ENCODE peak calls at places on chromosomes 16 and 17, in ten cellular contexts. Z is transverse colon, V is thoracic aorta, D is astrocyte, B is psoas muscle, X is cardiac muscle cell, N is OCI-LY7, S is AG10803, F is endothelial cell, A is heart left ventricle. W is an unnamed sample.

GRCh38 chr17:43931062-43931571 is 11.2 kb downstream of the PPY start:
- DNase-seq in Z (peak; percentile 86), V (no peak), D (no peak), B (no peak), X (no peak), N (no peak), S (no peak), F (no peak), A (no peak), W (no peak)

GRCh38 chr16:80027007-80027965 is 426.7 kb upstream of the MAF start:
- DNase-seq in Z (peak; percentile 40), V (peak; percentile 24), D (peak; percentile 95), B (peak; percentile 58), X (peak; percentile 40), N (no peak), S (peak; percentile 88), F (peak; percentile 15), A (peak; percentile 50), W (no peak)

GRCh38 chr16:88619859-88620655 is 18.3 kb upstream of the IL17C start:
- DNase-seq in Z (peak; percentile 47), V (no peak), D (peak; percentile 50), B (no peak), X (no peak), N (no peak), S (no peak), F (no peak), A (no peak), W (no peak)

GRCh38 chr16:57829969-57830360 is 27.7 kb upstream of the KIFC3 start:
- DNase-seq in Z (no peak), V (no peak), D (no peak), B (no peak), X (no peak), N (no peak), S (no peak), F (no peak), A (no peak), W (no peak)

GRCh38 chr17:48814504-48814903 is 2.5 kb downstream of the TTLL6 start:
- DNase-seq in Z (peak; percentile 73), V (no peak), D (peak; percentile 3), B (peak; percentile 28), X (peak; percentile 63), N (peak; percentile 61), S (peak; percentile 17), F (peak; percentile 74), A (peak; percentile 56), W (no peak)

GRCh38 chr17:64420143-64420670 is 28.7 kb upstream of the MILR1 start:
- DNase-seq in Z (no peak), V (no peak), D (peak; percentile 56), B (no peak), X (peak; percentile 88), N (peak; percentile 87), S (peak; percentile 79), F (peak; percentile 30), A (no peak), W (peak; percentile 38)

GRCh38 chr16:23967775-23968571 is 132.2 kb downstream of the PRKCB start:
- DNase-seq in Z (no peak), V (no peak), D (no peak), B (no peak), X (no peak), N (no peak), S (no peak), F (no peak), A (no peak), W (no peak)

GRCh38 chr16:468072-468821 is 42.8 kb downstream of the RAB11FIP3 start:
- DNase-seq in Z (no peak), V (no peak), D (no peak), B (no peak), X (no peak), N (no peak), S (no peak), F (peak; percentile 43), A (no peak), W (no peak)

GRCh38 chr17:68248199-68248825 is 469 bp downstream of the AMZ2 start:
- DNase-seq in Z (peak; percentile 63), V (no peak), D (peak; percentile 47), B (no peak), X (peak; percentile 73), N (no peak), S (peak; percentile 80), F (no peak), A (no peak), W (no peak)

GRCh38 chr17:68246271-68247028 is 1.4 kb upstream of the AMZ2 start:
- DNase-seq in Z (no peak), V (no peak), D (no peak), B (no peak), X (no peak), N (no peak), S (no peak), F (no peak), A (no peak), W (no peak)

GRCh38 chr17:68248886-68249872 is 1.3 kb downstream of the AMZ2 start:
- DNase-seq in Z (no peak), V (no peak), D (no peak), B (no peak), X (no peak), N (peak; percentile 71), S (no peak), F (no peak), A (no peak), W (no peak)

DNA sequence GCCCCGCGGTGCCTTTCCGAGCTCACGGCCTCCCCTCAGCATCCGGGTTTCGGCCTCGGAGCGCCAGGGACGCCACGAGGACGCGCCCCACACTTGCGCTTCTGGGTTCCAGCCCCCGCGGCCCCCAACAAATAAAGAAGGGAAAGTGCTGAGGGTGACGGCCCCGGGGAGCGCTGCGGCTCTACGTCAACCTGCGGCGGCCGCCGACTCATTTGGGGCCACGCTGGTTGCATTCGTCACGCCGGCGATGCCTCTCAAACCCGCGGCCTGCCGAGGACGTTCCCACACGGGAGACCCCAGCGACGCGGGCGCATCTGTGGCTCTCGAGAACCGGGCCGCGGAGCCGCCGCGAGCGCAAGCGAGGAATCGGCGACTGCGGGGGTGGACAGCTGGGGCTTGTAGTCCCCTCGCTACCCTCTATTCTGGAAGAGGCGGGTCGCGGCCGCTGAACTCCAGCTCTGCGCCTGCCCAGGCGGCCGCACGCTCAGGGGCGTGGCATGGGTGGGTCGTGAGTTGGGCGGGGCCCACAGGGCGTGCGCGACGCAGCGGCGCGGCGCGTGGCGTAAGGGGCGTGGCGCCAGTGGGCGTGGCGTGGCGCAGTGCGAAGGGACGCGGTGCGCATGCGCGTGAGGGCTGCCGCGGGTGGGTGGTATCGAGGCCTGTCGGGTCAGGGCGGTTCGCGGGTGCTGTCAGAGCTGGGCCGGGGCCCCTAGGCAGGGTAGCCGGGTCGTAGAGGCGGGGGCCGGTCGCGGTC is at the start of gene AMZ2:
- DNase-seq in Z (peak; percentile 96), V (peak; percentile 74), D (peak; percentile 79), B (peak; percentile 94), X (peak; percentile 97), N (peak; percentile 97), S (peak; percentile 91), F (peak; percentile 95), A (peak; percentile 97), W (peak; percentile 50)
- TF ChIP-seq CTCF in Z (no peak), V (no peak), D (no peak), B (no peak), X (no peak), N (no peak), S (no peak), F (no peak), A (no peak), W (no peak)

DNA sequence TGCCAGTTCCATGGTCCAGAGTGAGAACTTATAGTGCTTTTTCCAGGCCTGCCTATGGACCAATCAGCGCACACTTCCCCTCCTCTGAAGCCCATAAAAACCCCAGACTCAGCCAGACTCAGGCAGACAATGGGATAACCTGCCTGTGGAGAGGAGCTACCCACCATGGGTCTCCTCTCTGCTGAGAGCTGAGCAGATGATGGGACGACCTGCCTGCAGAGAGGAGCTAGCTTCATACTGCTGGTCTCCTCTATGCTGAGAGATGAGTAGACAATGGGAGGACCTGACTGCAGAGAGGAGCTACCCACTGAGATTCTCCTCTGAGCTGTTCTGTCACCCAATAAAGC is 144.7 kb downstream of the MYO1D start:
- DNase-seq in Z (no peak), V (no peak), D (no peak), B (no peak), X (no peak), N (no peak), S (no peak), F (no peak), A (no peak), W (no peak)
- TF ChIP-seq CTCF in Z (no peak), V (no peak), D (no peak), B (no peak), X (no peak), N (no peak), S (no peak), F (no peak), A (no peak), W (no peak)

GRCh38 chr16:48133455-48134226 is 22.2 kb downstream of the ABCC12 start:
- DNase-seq in Z (no peak), V (no peak), D (no peak), B (no peak), X (no peak), N (no peak), S (no peak), F (no peak), A (no peak), W (no peak)

GRCh38 chr16:48137822-48138221 is 18.0 kb downstream of the ABCC12 start:
- DNase-seq in Z (no peak), V (no peak), D (no peak), B (no peak), X (no peak), N (no peak), S (no peak), F (no peak), A (no peak), W (no peak)

GRCh38 chr16:48139517-48139916 is 16.3 kb downstream of the ABCC12 start:
- DNase-seq in Z (no peak), V (no peak), D (no peak), B (no peak), X (no peak), N (no peak), S (no peak), F (no peak), A (no peak), W (no peak)

GRCh38 chr16:48138543-48138942 is 17.2 kb downstream of the ABCC12 start:
- DNase-seq in Z (no peak), V (no peak), D (no peak), B (no peak), X (no peak), N (no peak), S (no peak), F (no peak), A (no peak), W (no peak)

GRCh38 chr16:48136547-48137360 is 19.0 kb downstream of the ABCC12 start:
- DNase-seq in Z (no peak), V (no peak), D (peak; percentile 37), B (no peak), X (peak; percentile 63), N (no peak), S (peak; percentile 19), F (no peak), A (no peak), W (no peak)
- TF ChIP-seq CTCF in Z (no peak), V (no peak), D (no peak), B (no peak), X (no peak), N (no peak), S (no peak), F (no peak), A (no peak), W (no peak)

GRCh38 chr16:4696172-4696904 is 3.0 kb downstream of the NUDT16L1 start:
- DNase-seq in Z (no peak), V (no peak), D (no peak), B (peak; percentile 64), X (peak; percentile 50), N (no peak), S (no peak), F (no peak), A (peak; percentile 79), W (no peak)

GRCh38 chr16:4693956-4694663 is 748 bp downstream of the NUDT16L1 start:
- DNase-seq in Z (peak; percentile 56), V (no peak), D (peak; percentile 37), B (peak; percentile 57), X (peak; percentile 81), N (peak; percentile 56), S (peak; percentile 46), F (peak; percentile 35), A (peak; percentile 69), W (no peak)

GRCh38 chr16:4695473-4696171 is 2.3 kb downstream of the NUDT16L1 start:
- DNase-seq in Z (no peak), V (no peak), D (no peak), B (peak; percentile 19), X (no peak), N (no peak), S (no peak), F (no peak), A (no peak), W (no peak)

GRCh38 chr16:4693296-4693955 is at the start of gene NUDT16L1:
- DNase-seq in Z (peak; percentile 97), V (peak; percentile 77), D (peak; percentile 85), B (peak; percentile 98), X (peak; percentile 97), N (peak; percentile 97), S (peak; percentile 92), F (peak; percentile 99), A (peak; percentile 98), W (peak; percentile 81)

DNA sequence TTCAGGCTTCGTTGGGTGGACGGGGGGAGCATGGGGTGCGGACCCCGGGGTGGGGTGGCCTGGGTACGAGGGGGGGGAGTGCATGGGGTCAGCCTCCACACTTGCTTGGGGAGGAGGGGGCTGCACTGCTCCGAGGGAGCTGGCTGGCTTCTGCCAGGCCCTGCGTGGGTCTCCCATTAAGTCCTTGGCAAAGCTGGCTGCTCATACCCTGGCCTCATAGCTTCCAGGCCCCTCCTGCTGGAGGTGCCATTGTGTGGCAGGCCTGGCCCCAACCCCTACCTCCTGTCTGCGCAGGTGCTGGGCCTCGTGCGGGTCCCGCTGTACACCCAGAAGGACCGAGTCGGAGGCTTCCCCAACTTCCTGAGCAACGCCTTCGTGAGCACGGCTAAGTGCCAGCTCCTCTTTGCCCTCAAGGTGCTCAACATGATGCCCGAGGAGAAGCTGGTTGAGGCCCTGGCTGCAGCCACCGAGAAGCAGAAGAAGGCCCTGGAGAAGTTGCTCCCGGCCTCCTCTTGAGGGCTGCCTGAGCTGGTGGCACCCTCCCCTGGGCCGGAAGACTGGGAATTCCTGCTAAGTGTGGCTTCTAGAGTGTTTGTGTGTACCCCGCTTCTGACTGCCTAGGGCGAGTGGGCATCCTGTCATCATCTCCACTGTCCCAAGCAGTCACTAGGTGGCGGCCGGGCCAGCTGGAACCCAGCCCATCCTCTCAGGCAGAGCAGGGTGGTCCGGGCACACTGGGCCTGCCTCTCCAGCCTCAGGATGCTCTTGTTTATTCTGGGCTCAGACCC is 1.5 kb downstream of the NUDT16L1 start:
- DNase-seq in Z (no peak), V (no peak), D (no peak), B (peak; percentile 56), X (peak; percentile 11), N (no peak), S (peak; percentile 16), F (no peak), A (peak; percentile 55), W (no peak)
- TF ChIP-seq CTCF in Z (no peak), V (no peak), D (no peak), B (no peak), X (no peak), N (peak; percentile 48), S (peak; percentile 13), F (no peak), A (no peak), W (peak; percentile 16)

W was measured in LNCaP clone FGC.